ENCODE peak calls at places on chromosome 3, in five cellular contexts. One of them, this sample, is unnamed.

GRCh38 chr3:137709011-137709601 is 55.0 kb upstream of the SOX14 start:
- DNase-seq in right cardiac atrium: no peak
- DNase-seq in iPS DF 19.7: no peak
- DNase-seq in hippocampal formation: no peak
- DNase-seq in hypothalamus: no peak
- DNase-seq in this sample: no peak

GRCh38 chr3:171744055-171744741 is 66.1 kb downstream of the PLD1 start:
- DNase-seq in iPS DF 19.7: no peak
- DNase-seq in hippocampal formation: no peak
- DNase-seq in right cardiac atrium: no peak
- DNase-seq in hypothalamus: no peak
- DNase-seq in this sample: no peak

GRCh38 chr3:169886671-169887070 is 16.9 kb upstream of the LRRC31 start:
- DNase-seq in iPS DF 19.7: no peak
- DNase-seq in hypothalamus: peak; percentile 5
- DNase-seq in right cardiac atrium: peak; percentile 90
- DNase-seq in hippocampal formation: peak; percentile 45
- DNase-seq in this sample: peak; percentile 54

GRCh38 chr3:49534581-49535495 is 19.4 kb upstream of the BSN start:
- DNase-seq in iPS DF 19.7: no peak
- DNase-seq in hypothalamus: peak; percentile 11
- DNase-seq in right cardiac atrium: no peak
- DNase-seq in hippocampal formation: peak; percentile 10
- DNase-seq in this sample: no peak

GRCh38 chr3:186024210-186024609 is 84.7 kb downstream of the ETV5 start:
- DNase-seq in right cardiac atrium: peak; percentile 74
- DNase-seq in iPS DF 19.7: no peak
- DNase-seq in hypothalamus: no peak
- DNase-seq in hippocampal formation: no peak
- DNase-seq in this sample: no peak

GRCh38 chr3:70737656-70738309 is 425.3 kb upstream of the MDFIC2 start:
- DNase-seq in right cardiac atrium: no peak
- DNase-seq in hippocampal formation: no peak
- DNase-seq in iPS DF 19.7: no peak
- DNase-seq in hypothalamus: no peak
- DNase-seq in this sample: no peak

GRCh38 chr3:55488398-55489055 is 1.4 kb upstream of the WNT5A start:
- DNase-seq in right cardiac atrium: peak; percentile 84
- DNase-seq in iPS DF 19.7: no peak
- DNase-seq in hypothalamus: peak; percentile 16
- DNase-seq in hippocampal formation: peak; percentile 40
- DNase-seq in this sample: peak; percentile 87

GRCh38 chr3:172285844-172286243 is 162.4 kb downstream of the GHSR start:
- DNase-seq in hippocampal formation: no peak
- DNase-seq in iPS DF 19.7: no peak
- DNase-seq in right cardiac atrium: no peak
- DNase-seq in hypothalamus: no peak
- DNase-seq in this sample: peak; percentile 59

GRCh38 chr3:33231755-33232465 is 13.3 kb upstream of the SUSD5 start:
- DNase-seq in hippocampal formation: no peak
- DNase-seq in hypothalamus: no peak
- DNase-seq in right cardiac atrium: no peak
- DNase-seq in iPS DF 19.7: no peak
- DNase-seq in this sample: no peak

GRCh38 chr3:8539419-8539818 is 37.8 kb downstream of the LMCD1 start:
- DNase-seq in iPS DF 19.7: no peak
- DNase-seq in hippocampal formation: no peak
- DNase-seq in hypothalamus: no peak
- DNase-seq in right cardiac atrium: no peak
- DNase-seq in this sample: peak; percentile 73

GRCh38 chr3:183892610-183893214 is 8.0 kb upstream of the PARL start:
- DNase-seq in hypothalamus: no peak
- DNase-seq in hippocampal formation: no peak
- DNase-seq in right cardiac atrium: no peak
- DNase-seq in iPS DF 19.7: no peak
- DNase-seq in this sample: no peak

GRCh38 chr3:4989649-4989966 is 10.4 kb downstream of the BHLHE40 start:
- DNase-seq in right cardiac atrium: no peak
- DNase-seq in hippocampal formation: no peak
- DNase-seq in iPS DF 19.7: no peak
- DNase-seq in hypothalamus: no peak
- DNase-seq in this sample: no peak

GRCh38 chr3:47430606-47431005 is 45.1 kb downstream of the SCAP start:
- DNase-seq in hippocampal formation: no peak
- DNase-seq in iPS DF 19.7: no peak
- DNase-seq in hypothalamus: no peak
- DNase-seq in right cardiac atrium: no peak
- DNase-seq in this sample: no peak

GRCh38 chr3:136067211-136067610 is 101.7 kb downstream of the PPP2R3A start:
- DNase-seq in hypothalamus: no peak
- DNase-seq in hippocampal formation: no peak
- DNase-seq in iPS DF 19.7: no peak
- DNase-seq in right cardiac atrium: no peak
- DNase-seq in this sample: peak; percentile 64